ENCODE peak calls at places on chromosomes 16 and 17, in five cellular contexts. H is cardiac muscle cell, D is gastrocnemius medialis, U is left ventricle myocardium inferior, W is iPS DF 6.9. Y is an unnamed sample. For H3K9me3, the result is how much of the 10 kb centered on the place peaks cover.

GRCh38 chr16:82700541-82701240 is 73.9 kb downstream of the CDH13 start:
- DNase-seq in U (no peak), W (no peak), D (no peak), H (peak), Y (no peak)

GRCh38 chr16:17272716-17273115 is 198.0 kb downstream of the XYLT1 start:
- DNase-seq in D (no peak), H (no peak), U (no peak), W (no peak), Y (no peak)

GRCh38 chr16:65728172-65728571 is 606.3 kb upstream of the CDH11 start:
- DNase-seq in H (peak), D (no peak), W (no peak), U (no peak), Y (no peak)

GRCh38 chr17:82740906-82741759 is 5.7 kb downstream of the FN3K start:
- DNase-seq in W (no peak), D (no peak), H (no peak), U (no peak), Y (no peak)

GRCh38 chr17:13888043-13888442 is 181.3 kb upstream of the COX10 start:
- DNase-seq in D (no peak), U (peak), H (peak), W (no peak), Y (no peak)

GRCh38 chr17:76879691-76880090 is 11.5 kb downstream of the MGAT5B start:
- DNase-seq in D (no peak), H (peak), W (no peak), U (no peak), Y (no peak)

GRCh38 chr16:86604436-86605220 is 26.3 kb downstream of the FOXL1 start:
- DNase-seq in W (no peak), D (no peak), U (no peak), H (no peak), Y (no peak)

GRCh38 chr17:51152766-51153209 is 571 bp upstream of the NME1 start:
- DNase-seq in U (no peak), W (no peak), H (peak), D (no peak), Y (no peak)

GRCh38 chr16:30054959-30055553 is 10.5 kb upstream of the ALDOA start:
- DNase-seq in W (no peak), U (no peak), D (no peak), H (no peak), Y (peak)

GRCh38 chr17:79953335-79953734 is 82.3 kb downstream of the TBC1D16 start:
- DNase-seq in U (no peak), H (no peak), D (no peak), W (no peak), Y (no peak)
- H3K9me3 ChIP-seq in U (under half), H (under half), D (under half), W (under half), Y (under half)

GRCh38 chr16:35725949-35726348 is 2266.5 kb downstream of the TP53TG3F start:
- DNase-seq in W (no peak), D (no peak), U (no peak), H (no peak), Y (no peak)
- H3K9me3 ChIP-seq in W (under half), D (under half), U (under half), H (under half), Y (under half)

GRCh38 chr16:35599429-35600165 is 2140.2 kb downstream of the TP53TG3F start:
- DNase-seq in W (no peak), D (no peak), H (no peak), U (no peak), Y (no peak)
- H3K9me3 ChIP-seq in W (under half), D (under half), H (under half), U (under half), Y (under half)

GRCh38 chr16:35562919-35563318 is 2103.5 kb downstream of the TP53TG3F start:
- DNase-seq in D (no peak), W (no peak), H (no peak), U (no peak), Y (no peak)

GRCh38 chr16:35559911-35560636 is 2100.7 kb downstream of the TP53TG3F start:
- DNase-seq in U (no peak), D (no peak), H (no peak), W (no peak), Y (no peak)

GRCh38 chr16:35562471-35562870 is 2103.1 kb downstream of the TP53TG3F start:
- DNase-seq in W (no peak), U (no peak), H (no peak), D (no peak), Y (no peak)

GRCh38 chr16:35561346-35561745 is 2101.9 kb downstream of the TP53TG3F start:
- DNase-seq in D (no peak), H (no peak), W (no peak), U (no peak), Y (no peak)

DNA sequence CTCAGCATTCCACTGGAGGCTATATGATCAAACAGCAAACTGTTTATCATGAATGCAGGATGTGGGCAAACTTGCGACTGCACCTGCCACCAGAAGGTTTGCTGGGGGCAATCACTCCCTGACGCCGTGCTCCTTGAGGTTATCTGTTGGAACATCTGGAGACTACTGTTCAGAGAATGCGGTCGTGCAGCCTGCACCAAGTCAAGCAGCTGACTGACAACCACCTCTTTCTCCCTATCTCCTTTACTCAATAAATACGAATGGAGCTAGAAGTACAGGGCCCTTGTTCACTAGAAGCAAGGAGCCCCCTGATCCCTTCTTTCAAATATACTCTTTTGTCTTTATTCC is 2101.2 kb downstream of the TP53TG3F start:
- DNase-seq in H (no peak), D (no peak), W (no peak), U (no peak), Y (no peak)
- H3K9me3 ChIP-seq in H (under half), D (under half), W (under half), U (under half), Y (under half)

DNA sequence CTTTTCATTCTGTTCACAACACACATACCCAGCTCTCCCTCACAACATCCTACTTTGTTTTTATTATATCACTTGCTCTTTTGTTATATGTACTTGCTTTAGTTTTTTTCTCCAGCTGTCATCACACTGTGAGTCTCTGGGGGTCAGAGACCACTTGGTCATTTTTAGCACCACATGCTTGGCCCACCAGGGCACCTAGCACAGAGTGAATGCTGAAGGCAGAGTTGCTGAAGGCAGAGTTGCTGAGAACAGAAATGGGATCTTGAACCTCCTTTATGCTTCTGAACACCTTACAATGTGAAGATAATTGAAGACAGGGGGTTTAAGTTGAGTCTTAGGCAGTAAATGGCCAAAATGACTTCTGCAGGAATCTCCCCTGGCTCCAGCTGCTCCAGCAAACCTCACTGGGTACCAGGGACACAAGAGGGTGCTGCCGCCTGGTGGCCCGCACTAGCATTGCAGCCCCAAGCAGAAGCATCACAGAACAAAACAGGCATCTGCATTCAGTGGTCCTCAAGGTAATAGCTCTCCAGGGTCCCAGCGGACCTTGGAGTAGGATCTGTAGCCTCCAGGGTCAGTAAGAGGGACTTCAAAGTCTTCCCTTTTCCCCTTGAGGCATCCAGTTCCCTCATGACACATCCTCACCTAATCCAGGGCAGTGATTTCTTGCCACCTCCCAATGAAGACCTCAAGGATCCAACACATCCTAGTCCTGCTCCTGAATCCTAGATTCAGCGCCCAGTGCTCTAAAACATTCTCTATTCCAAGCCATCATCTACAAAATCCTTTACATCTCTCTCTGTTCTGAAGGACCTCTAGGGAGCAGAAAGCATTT is 1972.6 kb downstream of the TP53TG3F start:
- DNase-seq in U (no peak), H (no peak), D (no peak), W (no peak), Y (no peak)
- H3K9me3 ChIP-seq in U (under half), H (under half), D (under half), W (under half), Y (under half)

DNA sequence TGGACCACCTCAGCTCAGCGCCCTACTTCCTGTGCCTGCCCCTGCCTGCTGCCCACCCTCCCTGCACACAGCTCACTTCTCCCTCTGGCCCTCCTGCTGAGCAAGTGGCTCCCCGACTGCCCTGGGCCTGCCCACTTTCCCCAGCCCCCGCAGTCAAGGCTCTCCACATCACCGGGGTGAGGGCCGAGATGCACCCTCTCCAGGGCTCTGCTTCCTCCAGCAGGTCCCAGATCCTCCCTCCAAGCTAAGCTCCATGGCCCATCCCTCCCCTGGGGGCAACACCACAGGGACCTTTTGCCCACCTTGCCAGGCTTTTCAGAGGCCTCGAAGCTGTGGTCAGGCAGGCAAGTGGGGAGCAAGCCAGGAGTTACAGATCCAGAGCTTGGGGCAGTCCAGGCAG is 820.2 kb downstream of the KCNJ18 start:
- DNase-seq in W (no peak), D (no peak), U (no peak), H (no peak), Y (no peak)
- H3K9me3 ChIP-seq in W (under half), D (under half), U (under half), H (under half), Y (under half)

DNA sequence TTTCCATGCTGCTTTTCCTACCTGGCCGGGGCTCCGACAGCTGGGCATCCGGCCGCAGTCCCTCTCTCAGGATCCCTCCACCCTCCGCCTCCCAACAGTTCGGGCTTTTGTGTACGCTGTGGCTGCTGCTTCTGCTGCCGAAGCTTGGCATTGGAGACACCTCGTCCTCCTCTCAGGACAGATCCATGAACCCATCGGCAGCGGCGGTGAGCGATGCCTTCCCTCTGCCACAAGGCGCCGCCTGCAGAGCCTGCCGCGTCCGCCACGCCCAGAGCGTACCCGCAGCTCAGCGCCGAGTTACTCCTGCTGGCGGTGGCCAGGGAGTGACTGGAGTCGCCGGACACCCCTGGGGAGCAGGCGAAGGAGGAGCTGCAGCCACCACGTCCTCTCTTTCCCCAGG is 2032.8 kb downstream of the TP53TG3F start:
- DNase-seq in H (no peak), U (no peak), W (no peak), D (no peak), Y (no peak)
- H3K9me3 ChIP-seq in H (under half), U (under half), W (under half), D (under half), Y (under half)

GRCh38 chr16:72910875-72911274 is 137.1 kb downstream of the ZFHX3 start:
- DNase-seq in D (no peak), U (no peak), W (no peak), H (no peak), Y (no peak)
- H3K9me3 ChIP-seq in D (under half), U (under half), W (under half), H (under half), Y (under half)